ENCODE peak calls at places on chromosomes 5 and 9, in six cellular contexts. A is SK-N-SH, Q is HCT116, J is K562, U is H1, N is HepG2. F is an unnamed sample.

GRCh38 chr9:14203366-14204056 is 110.4 kb downstream of the NFIB start:
- DNase-seq in A (peak; percentile 22), Q (no peak), J (no peak), U (no peak), N (no peak), F (no peak)

GRCh38 chr9:114404531-114404930 is 16.7 kb upstream of the AKNA start:
- DNase-seq in A (no peak), Q (no peak), J (no peak), U (no peak), N (no peak), F (no peak)

GRCh38 chr9:18542837-18543405 is 69.0 kb downstream of the ADAMTSL1 start:
- DNase-seq in A (peak; percentile 19), Q (no peak), J (no peak), U (no peak), N (no peak), F (no peak)

GRCh38 chr9:35691757-35692301 is 2.1 kb upstream of the TPM2 start:
- DNase-seq in A (no peak), Q (no peak), J (no peak), U (no peak), N (no peak), F (no peak)

GRCh38 chr5:16160706-16161105 is 18.9 kb downstream of the MARCHF11 start:
- DNase-seq in A (no peak), Q (peak; percentile 12), J (peak; percentile 72), U (no peak), N (peak; percentile 60), F (peak; percentile 76)

GRCh38 chr9:21993893-21994525 is at the start of gene CDKN2A:
- DNase-seq in A (peak; percentile 79), Q (no peak), J (no peak), U (peak; percentile 72), N (no peak), F (no peak)

GRCh38 chr5:96706433-96707111 is 44.4 kb downstream of the CAST start:
- DNase-seq in A (no peak), Q (no peak), J (no peak), U (no peak), N (no peak), F (no peak)

GRCh38 chr5:145975361-145976066 is 39.1 kb downstream of the SH3RF2 start:
- DNase-seq in A (peak; percentile 19), Q (peak; percentile 86), J (peak; percentile 10), U (no peak), N (peak; percentile 93), F (no peak)

GRCh38 chr5:169177431-169177694 is 123.6 kb downstream of the SLIT3 start:
- DNase-seq in A (no peak), Q (no peak), J (no peak), U (no peak), N (no peak), F (no peak)

GRCh38 chr5:157665467-157666085 is 5.8 kb upstream of the C5orf52 start:
- DNase-seq in A (no peak), Q (peak; percentile 18), J (no peak), U (no peak), N (peak; percentile 12), F (peak; percentile 18)

GRCh38 chr9:108766786-108767185 is 89.0 kb downstream of the ACTL7B start:
- DNase-seq in A (no peak), Q (no peak), J (no peak), U (no peak), N (no peak), F (no peak)

GRCh38 chr9:105309531-105309931 is 65.1 kb downstream of the SLC44A1 start:
- DNase-seq in A (no peak), Q (no peak), J (no peak), U (no peak), N (no peak), F (no peak)

GRCh38 chr9:211557-211956 is 3.1 kb upstream of the DOCK8 start:
- DNase-seq in A (no peak), Q (no peak), J (no peak), U (no peak), N (no peak), F (no peak)

GRCh38 chr9:135582541-135582940 is 21.0 kb downstream of the PAEP start:
- DNase-seq in A (no peak), Q (no peak), J (no peak), U (peak; percentile 33), N (no peak), F (no peak)

GRCh38 chr9:135508211-135508820 is 7.8 kb downstream of the MRPS2 start:
- DNase-seq in A (peak; percentile 8), Q (no peak), J (no peak), U (no peak), N (no peak), F (no peak)

GRCh38 chr9:137140151-137141012 is 1.4 kb downstream of the GRIN1 start:
- DNase-seq in A (no peak), Q (no peak), J (no peak), U (no peak), N (no peak), F (no peak)

GRCh38 chr5:136087961-136088871 is 44.4 kb upstream of the SMAD5 start:
- DNase-seq in A (no peak), Q (no peak), J (peak; percentile 83), U (peak; percentile 32), N (no peak), F (no peak)

GRCh38 chr5:126228934-126229333 is 194.3 kb upstream of the GRAMD2B start:
- DNase-seq in A (no peak), Q (no peak), J (no peak), U (no peak), N (no peak), F (no peak)

GRCh38 chr5:19314840-19315239 is 673.2 kb downstream of the CDH18 start:
- DNase-seq in A (no peak), Q (no peak), J (no peak), U (no peak), N (no peak), F (no peak)

GRCh38 chr5:173547579-173547978 is 68.9 kb downstream of the BOD1 start:
- DNase-seq in A (no peak), Q (no peak), J (no peak), U (no peak), N (no peak), F (no peak)

GRCh38 chr5:103211858-103212500 is 46.6 kb upstream of the MACIR start:
- DNase-seq in A (no peak), Q (no peak), J (no peak), U (no peak), N (no peak), F (no peak)

GRCh38 chr5:94613583-94613982 is 4.8 kb downstream of the KIAA0825 start:
- DNase-seq in A (peak; percentile 12), Q (peak; percentile 33), J (peak; percentile 71), U (no peak), N (peak; percentile 45), F (peak; percentile 59)

GRCh38 chr5:38541174-38541724 is 15.2 kb downstream of the LIFR start:
- DNase-seq in A (no peak), Q (no peak), J (no peak), U (no peak), N (no peak), F (no peak)

GRCh38 chr5:179766021-179766725 is 27.6 kb upstream of the LTC4S start:
- DNase-seq in A (peak; percentile 43), Q (no peak), J (peak; percentile 73), U (no peak), N (no peak), F (no peak)

GRCh38 chr9:534886-535285 is 306.6 kb upstream of the DMRT1 start:
- DNase-seq in A (no peak), Q (no peak), J (no peak), U (no peak), N (no peak), F (no peak)

DNA sequence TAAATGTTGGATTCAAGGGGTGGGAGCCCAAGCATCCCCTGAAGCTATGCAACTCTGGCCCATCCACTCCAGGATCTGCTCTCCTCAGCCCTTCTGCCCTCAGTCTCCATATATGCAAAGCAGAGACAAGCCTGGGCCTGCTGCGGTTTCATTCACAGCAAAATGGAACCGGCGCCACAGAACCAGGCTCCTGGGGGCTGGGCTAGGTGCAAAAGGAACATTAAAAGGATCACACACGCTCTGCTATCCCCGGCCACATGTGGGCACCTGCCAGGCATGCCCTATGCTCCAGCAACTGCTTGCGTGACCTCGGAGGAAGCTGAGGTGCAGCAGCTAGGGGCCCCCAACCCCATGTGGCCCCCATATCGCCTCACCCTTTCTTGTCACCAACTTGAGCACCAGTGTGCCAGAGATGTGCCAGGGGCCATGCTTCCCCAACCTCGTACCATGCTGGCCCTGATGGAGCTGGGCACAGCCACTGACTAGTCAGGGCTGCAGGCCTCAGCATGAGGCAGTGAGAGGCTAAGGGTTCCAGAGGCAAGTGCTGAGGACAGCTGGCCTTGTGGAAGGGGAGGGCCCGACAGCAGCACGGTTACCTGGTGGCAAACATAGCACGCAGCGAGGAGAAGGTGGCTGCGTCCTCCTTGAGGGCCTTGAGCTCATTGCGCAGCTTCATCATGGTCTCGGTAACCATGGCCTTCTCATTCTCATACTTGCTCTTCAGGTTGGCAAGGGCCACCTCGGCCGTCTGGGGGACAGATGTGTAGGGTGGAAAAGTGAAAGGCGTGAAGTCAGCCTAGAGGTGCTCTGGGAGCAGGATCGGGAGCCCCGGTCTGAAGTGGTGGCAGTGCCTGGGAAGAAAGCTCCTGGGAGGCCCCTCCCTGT is 47.2 kb downstream of the BICD2 start:
- DNase-seq in A (no peak), Q (no peak), J (no peak), U (peak; percentile 35), N (no peak), F (no peak)
- TF ChIP-seq JUND in A (no peak), Q (no peak), J (no peak), U (no peak), N (no peak), F (no peak)

GRCh38 chr5:113119271-113119924 is 142.8 kb downstream of the DCP2 start:
- DNase-seq in A (peak; percentile 29), Q (no peak), J (no peak), U (no peak), N (no peak), F (no peak)
- TF ChIP-seq JUND in A (no peak), Q (no peak), J (no peak), U (peak; percentile 37), N (no peak), F (no peak)

GRCh38 chr5:163963881-163964280 is 458.5 kb downstream of the MAT2B start:
- DNase-seq in A (no peak), Q (no peak), J (peak; percentile 8), U (no peak), N (no peak), F (no peak)
- TF ChIP-seq JUND in A (no peak), Q (no peak), J (no peak), U (no peak), N (no peak), F (no peak)

DNA sequence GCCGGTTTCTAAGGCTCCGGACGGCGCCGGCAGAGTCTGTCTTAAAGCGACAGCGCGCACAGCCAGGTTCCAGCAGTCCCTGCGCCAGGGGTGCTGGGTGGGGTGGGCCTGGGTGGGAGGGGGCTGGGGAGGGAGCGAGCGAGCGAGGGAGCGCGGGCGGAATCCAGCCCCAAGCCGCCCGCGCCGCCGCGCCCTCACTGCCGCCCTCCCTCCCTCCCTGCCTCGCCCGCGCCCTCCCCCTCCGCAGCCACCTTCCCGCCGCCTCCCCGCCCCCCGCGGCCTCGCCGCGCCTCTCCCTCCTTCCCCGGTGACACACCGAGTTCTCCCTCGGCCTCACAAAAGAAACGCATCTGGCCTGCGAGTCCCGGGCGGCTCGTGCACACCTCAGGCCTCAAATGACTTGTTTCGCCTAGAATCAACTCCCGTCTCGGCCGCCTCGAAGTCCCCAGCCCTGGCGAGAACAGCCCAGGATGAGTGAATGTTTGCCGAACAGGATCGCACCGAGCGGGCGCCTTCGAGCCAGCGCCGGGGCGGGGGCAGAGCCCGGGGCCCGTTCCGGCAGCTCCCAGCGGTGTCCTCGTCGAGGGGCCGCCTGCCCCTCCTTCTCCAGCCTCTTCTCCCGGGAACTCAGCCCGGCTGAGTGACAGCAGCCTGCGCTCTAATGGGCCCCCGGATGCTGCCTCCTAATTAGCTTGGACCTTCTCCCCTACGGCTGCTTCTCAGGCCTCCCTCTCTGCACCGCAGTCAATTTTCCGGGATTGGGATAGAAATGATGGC is at the start of gene PITX1:
- DNase-seq in A (peak; percentile 70), Q (peak; percentile 33), J (peak; percentile 95), U (peak; percentile 80), N (peak; percentile 52), F (peak; percentile 90)
- TF ChIP-seq JUND in A (no peak), Q (no peak), J (peak; percentile 20), U (no peak), N (no peak), F (no peak)

GRCh38 chr5:171913987-171914273 is 92.5 kb downstream of the FBXW11 start:
- DNase-seq in A (no peak), Q (no peak), J (no peak), U (no peak), N (no peak), F (no peak)
- TF ChIP-seq JUND in A (no peak), Q (no peak), J (no peak), U (no peak), N (no peak), F (no peak)

F was measured in T47D.